ENCODE peak calls at places on chromosomes 11 and 22, in eight cellular contexts. B is stimulated activated CD4-positive, alpha-beta T cell treated with anti-CD3 and anti-CD28 coated beads, Interleukin-15, amount 100 ng/mL, for 1 hour; L is neural crest cell; N is AG20443; Q is lower lobe of right lung; K is GM10248; M is WERI-Rb-1; A is fibroblast of the aortic adventitia. Y is an unnamed sample.

GRCh38 chr11:103730151-103730940 is 306.1 kb upstream of the DDI1 start:
- DNase-seq in B (no peak), L (no peak), N (no peak), Q (no peak), K (no peak), M (peak), A (peak), Y (no peak)

GRCh38 chr11:68976095-68976494 is 4.7 kb downstream of the MRGPRD start:
- DNase-seq in B (no peak), L (no peak), N (no peak), Q (peak), K (no peak), M (no peak), A (no peak), Y (no peak)

GRCh38 chr11:134761926-134762247 is 349.8 kb upstream of the B3GAT1 start:
- DNase-seq in B (no peak), L (no peak), N (no peak), Q (no peak), K (peak), M (no peak), A (no peak), Y (no peak)

GRCh38 chr22:43957871-43958270 is 2.6 kb downstream of the SAMM50 start:
- DNase-seq in B (no peak), L (no peak), N (no peak), Q (no peak), K (no peak), M (no peak), A (peak), Y (no peak)

GRCh38 chr11:12748561-12748960 is 74.3 kb downstream of the TEAD1 start:
- DNase-seq in B (no peak), L (no peak), N (no peak), Q (no peak), K (no peak), M (no peak), A (no peak), Y (no peak)

GRCh38 chr11:120211522-120212258 is 858 bp downstream of the OAF start:
- DNase-seq in B (no peak), L (no peak), N (no peak), Q (no peak), K (no peak), M (no peak), A (no peak), Y (no peak)

GRCh38 chr22:49555526-49555925 is 272.1 kb downstream of the BRD1 start:
- DNase-seq in B (no peak), L (no peak), N (no peak), Q (no peak), K (no peak), M (no peak), A (no peak), Y (no peak)

GRCh38 chr11:99548264-99548663 is 527.5 kb downstream of the CNTN5 start:
- DNase-seq in B (no peak), L (no peak), N (no peak), Q (no peak), K (no peak), M (no peak), A (no peak), Y (no peak)

GRCh38 chr11:112748713-112749481 is 212.3 kb upstream of the NCAM1 start:
- DNase-seq in B (no peak), L (no peak), N (no peak), Q (no peak), K (no peak), M (peak), A (no peak), Y (no peak)

GRCh38 chr11:127677813-127678212 is 677.2 kb upstream of the KIRREL3 start:
- DNase-seq in B (no peak), L (no peak), N (no peak), Q (no peak), K (no peak), M (no peak), A (no peak), Y (no peak)

GRCh38 chr11:125114518-125114917 is 3.1 kb upstream of the TMEM218 start:
- DNase-seq in B (no peak), L (no peak), N (no peak), Q (no peak), K (no peak), M (no peak), A (no peak), Y (no peak)

GRCh38 chr22:22068657-22069056 is 86.1 kb upstream of the TOP3B start:
- DNase-seq in B (no peak), L (no peak), N (no peak), Q (no peak), K (no peak), M (no peak), A (no peak), Y (no peak)

GRCh38 chr11:76578655-76579046 is 91.9 kb downstream of the LRRC32 start:
- DNase-seq in B (no peak), L (peak), N (no peak), Q (peak), K (no peak), M (no peak), A (no peak), Y (peak)

GRCh38 chr11:34492806-34493414 is 20.7 kb downstream of the ELF5 start:
- DNase-seq in B (no peak), L (peak), N (peak), Q (peak), K (peak), M (peak), A (peak), Y (no peak)

GRCh38 chr11:75259711-75260110 is 19.1 kb downstream of the TPBGL start:
- DNase-seq in B (no peak), L (no peak), N (no peak), Q (no peak), K (no peak), M (no peak), A (no peak), Y (no peak)

GRCh38 chr11:33613404-33613803 is 87.2 kb downstream of the C11orf91 start:
- DNase-seq in B (no peak), L (no peak), N (no peak), Q (no peak), K (no peak), M (no peak), A (no peak), Y (no peak)

GRCh38 chr11:18091731-18092130 is 14.2 kb downstream of the SAAL1 start:
- DNase-seq in B (no peak), L (no peak), N (no peak), Q (no peak), K (no peak), M (no peak), A (peak), Y (no peak)

GRCh38 chr11:126991596-126991995 is 9.0 kb downstream of the KIRREL3 start:
- DNase-seq in B (no peak), L (no peak), N (peak), Q (no peak), K (no peak), M (no peak), A (peak), Y (no peak)

GRCh38 chr11:12755510-12755909 is 81.3 kb downstream of the TEAD1 start:
- DNase-seq in B (no peak), L (no peak), N (no peak), Q (no peak), K (no peak), M (no peak), A (no peak), Y (no peak)

GRCh38 chr11:107830915-107831540 is 27.6 kb downstream of the SLC35F2 start:
- DNase-seq in B (no peak), L (no peak), N (no peak), Q (no peak), K (no peak), M (no peak), A (no peak), Y (no peak)

GRCh38 chr22:33163815-33164214 is 105.6 kb upstream of the SYN3 start:
- DNase-seq in B (no peak), L (no peak), N (no peak), Q (no peak), K (no peak), M (no peak), A (no peak), Y (no peak)

GRCh38 chr22:41380993-41381328 is 781 bp upstream of the TEF start:
- DNase-seq in B (no peak), L (no peak), N (peak), Q (peak), K (no peak), M (no peak), A (peak), Y (no peak)

GRCh38 chr22:43879901-43880742 is 11.7 kb downstream of the PNPLA5 start:
- DNase-seq in B (no peak), L (no peak), N (no peak), Q (no peak), K (no peak), M (no peak), A (no peak), Y (no peak)

GRCh38 chr11:18491924-18492323 is 34.8 kb downstream of the TSG101 start:
- DNase-seq in B (no peak), L (no peak), N (no peak), Q (no peak), K (no peak), M (no peak), A (no peak), Y (no peak)

GRCh38 chr11:69233761-69234136 is 60.2 kb upstream of the MYEOV start:
- DNase-seq in B (no peak), L (no peak), N (no peak), Q (no peak), K (no peak), M (no peak), A (no peak), Y (no peak)